ENCODE peak calls at places on chromosomes 4 and X, in eight cellular contexts. D, J, T, I, S, Z, L and P are unnamed samples.

GRCh38 chr4:7813674-7814073 is 126.0 kb downstream of the AFAP1 start:
- DNase-seq in D (no peak), J (no peak), T (no peak), I (peak; percentile 52), S (no peak), Z (no peak), L (no peak), P (no peak)

GRCh38 chr4:1489639-1489995 is 83.4 kb upstream of the NKX1-1 start:
- DNase-seq in D (no peak), J (peak; percentile 32), T (no peak), I (no peak), S (no peak), Z (no peak), L (no peak), P (no peak)

GRCh38 chr4:77110707-77111106 is 34.9 kb upstream of the CCNI start:
- DNase-seq in D (no peak), J (no peak), T (no peak), I (no peak), S (no peak), Z (no peak), L (no peak), P (no peak)

GRCh38 chr4:184548651-184549341 is 74.4 kb upstream of the IRF2 start:
- DNase-seq in D (no peak), J (no peak), T (peak; percentile 84), I (no peak), S (no peak), Z (peak; percentile 88), L (no peak), P (no peak)

GRCh38 chrX:110003167-110004156 is 548 bp downstream of the TMEM164 start:
- DNase-seq in D (no peak), J (peak; percentile 65), T (peak; percentile 20), I (peak; percentile 9), S (no peak), Z (no peak), L (no peak), P (peak; percentile 62)

GRCh38 chrX:110167952-110168451 is 149.9 kb downstream of the AMMECR1 start:
- DNase-seq in D (no peak), J (peak; percentile 60), T (peak; percentile 22), I (no peak), S (peak; percentile 30), Z (no peak), L (no peak), P (no peak)

GRCh38 chrX:104118765-104119164 is 6.4 kb downstream of the ZCCHC18 start:
- DNase-seq in D (no peak), J (no peak), T (no peak), I (no peak), S (no peak), Z (no peak), L (no peak), P (no peak)

GRCh38 chr4:25884040-25884788 is 21.4 kb upstream of the SEL1L3 start:
- DNase-seq in D (no peak), J (no peak), T (no peak), I (no peak), S (peak; percentile 18), Z (no peak), L (no peak), P (peak; percentile 6)

GRCh38 chr4:15778191-15778741 is at the start of gene CD38:
- DNase-seq in D (no peak), J (peak; percentile 73), T (peak; percentile 68), I (peak; percentile 6), S (no peak), Z (peak; percentile 43), L (no peak), P (no peak)

GRCh38 chr4:116400480-116400879 is 684.9 kb downstream of the TRAM1L1 start:
- DNase-seq in D (no peak), J (no peak), T (no peak), I (no peak), S (peak; percentile 41), Z (no peak), L (no peak), P (no peak)

GRCh38 chrX:93322110-93322509 is 351.3 kb downstream of the NAP1L3 start:
- DNase-seq in D (no peak), J (no peak), T (no peak), I (no peak), S (no peak), Z (no peak), L (no peak), P (no peak)

GRCh38 chr4:148052448-148052847 is 320.6 kb downstream of the ARHGAP10 start:
- DNase-seq in D (no peak), J (no peak), T (no peak), I (no peak), S (no peak), Z (no peak), L (no peak), P (no peak)

GRCh38 chrX:47831788-47832187 is 4.9 kb upstream of the ZNF81 start:
- DNase-seq in D (no peak), J (peak; percentile 56), T (peak; percentile 56), I (peak; percentile 18), S (peak; percentile 73), Z (peak; percentile 65), L (no peak), P (no peak)

GRCh38 chrX:11334165-11334564 is 41.0 kb downstream of the AMELX start:
- DNase-seq in D (no peak), J (no peak), T (no peak), I (no peak), S (peak; percentile 27), Z (no peak), L (no peak), P (no peak)

GRCh38 chrX:134868766-134869495 is 121.9 kb upstream of the SMIM10 start:
- DNase-seq in D (no peak), J (no peak), T (no peak), I (no peak), S (peak; percentile 84), Z (no peak), L (no peak), P (no peak)

GRCh38 chr4:102868153-102868781 is 525 bp upstream of the CISD2 start:
- DNase-seq in D (no peak), J (peak; percentile 60), T (peak; percentile 13), I (peak; percentile 10), S (no peak), Z (peak; percentile 37), L (no peak), P (peak; percentile 62)

GRCh38 chr4:6773616-6774540 is 8.6 kb upstream of the KIAA0232 start:
- DNase-seq in D (no peak), J (no peak), T (no peak), I (peak; percentile 21), S (no peak), Z (no peak), L (no peak), P (peak; percentile 47)

GRCh38 chr4:26412381-26413372 is 77.6 kb downstream of the CCKAR start:
- DNase-seq in D (no peak), J (no peak), T (peak; percentile 24), I (peak; percentile 80), S (no peak), Z (peak; percentile 38), L (no peak), P (no peak)

GRCh38 chr4:112861378-112862317 is 187.8 kb upstream of the ANK2 start:
- DNase-seq in D (no peak), J (no peak), T (no peak), I (no peak), S (no peak), Z (no peak), L (no peak), P (no peak)

GRCh38 chr4:67892905-67893304 is 9.1 kb upstream of the TMPRSS11D start:
- DNase-seq in D (no peak), J (no peak), T (no peak), I (no peak), S (no peak), Z (no peak), L (no peak), P (no peak)
- TF ChIP-seq CTCF in D (no peak), J (no peak), T (no peak), I (no peak), S (peak; percentile 43), Z (no peak), L (no peak), P (no peak)

GRCh38 chr4:14069871-14070270 is 442.3 kb upstream of the BOD1L1 start:
- DNase-seq in D (no peak), J (no peak), T (no peak), I (no peak), S (no peak), Z (no peak), L (no peak), P (no peak)
- H3K9me3 ChIP-seq in D (peaks cover 15% of the 10 kb centered on the region), J (peaks cover 3% of the 10 kb centered on the region), T (peaks cover 16% of the 10 kb centered on the region), I (no peaks in the 10 kb centered on the region), S (no peaks in the 10 kb centered on the region), Z (no peaks in the 10 kb centered on the region), L (no peaks in the 10 kb centered on the region), P (peaks cover 12% of the 10 kb centered on the region)

GRCh38 chrX:101195442-101196173 is 24.0 kb upstream of the DRP2 start:
- DNase-seq in D (no peak), J (no peak), T (no peak), I (no peak), S (no peak), Z (no peak), L (no peak), P (no peak)

GRCh38 chrX:101190736-101191135 is 28.9 kb upstream of the DRP2 start:
- DNase-seq in D (no peak), J (no peak), T (no peak), I (no peak), S (no peak), Z (no peak), L (no peak), P (no peak)

DNA sequence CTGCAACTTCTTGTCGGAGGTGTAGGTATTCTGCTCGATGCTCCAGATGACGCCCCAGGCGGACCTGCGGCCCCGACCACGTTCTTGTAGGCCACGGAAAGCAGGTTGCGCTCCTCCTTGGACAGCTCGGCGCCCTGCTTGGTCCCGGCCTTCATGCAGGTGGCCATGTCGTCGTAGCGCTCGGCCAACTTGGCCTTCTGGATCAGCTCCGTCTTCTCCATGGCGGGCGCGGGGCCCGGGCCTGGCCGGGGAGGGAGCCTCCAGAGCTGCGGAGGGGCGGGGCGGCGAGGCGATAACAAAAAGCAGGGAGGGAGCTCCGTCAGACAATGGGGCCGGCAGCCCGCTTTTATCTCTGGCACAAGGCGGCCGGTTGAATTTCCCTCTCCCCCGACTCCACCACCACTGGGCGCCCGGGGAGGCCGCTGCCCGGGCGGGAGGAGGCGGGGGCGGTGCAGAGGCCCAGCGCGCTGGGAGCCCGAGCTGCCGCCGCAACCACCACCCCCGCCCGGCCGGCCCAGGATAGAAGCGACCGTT is 28.3 kb upstream of the DRP2 start:
- DNase-seq in D (no peak), J (no peak), T (no peak), I (no peak), S (no peak), Z (no peak), L (no peak), P (no peak)
- H3K4me3 ChIP-seq in D (peak overlapping the region; percentile 41), J (peak overlapping the region; percentile 51), T (no peak overlapping the region), I (no peak overlapping the region), S (no peak overlapping the region), Z (no peak overlapping the region), L (peak overlapping the region; percentile 41), P (peak overlapping the region; percentile 33)

GRCh38 chrX:35890699-35891098 is 28.8 kb upstream of the CFAP47 start:
- DNase-seq in D (no peak), J (no peak), T (peak; percentile 38), I (peak; percentile 69), S (peak; percentile 69), Z (peak; percentile 48), L (no peak), P (no peak)
- TF ChIP-seq CTCF in D (peak; percentile 34), J (peak; percentile 12), T (peak; percentile 52), I (peak; percentile 71), S (peak; percentile 61), Z (peak; percentile 60), L (peak; percentile 27), P (peak; percentile 24)

GRCh38 chr4:49217492-49217891 is 231.4 kb downstream of the CWH43 start:
- DNase-seq in D (peak; percentile 74), J (no peak), T (no peak), I (no peak), S (no peak), Z (no peak), L (no peak), P (no peak)

GRCh38 chr4:49221209-49221608 is 235.1 kb downstream of the CWH43 start:
- DNase-seq in D (peak; percentile 91), J (no peak), T (no peak), I (no peak), S (no peak), Z (no peak), L (no peak), P (no peak)
- H3K9me3 ChIP-seq in D (no peaks in the 10 kb centered on the region), J (no peaks in the 10 kb centered on the region), T (no peaks in the 10 kb centered on the region), I (no peaks in the 10 kb centered on the region), S (peaks cover 4% of the 10 kb centered on the region), Z (peaks cover 4% of the 10 kb centered on the region), L (no peaks in the 10 kb centered on the region), P (no peaks in the 10 kb centered on the region)